ENCODE peak calls at places on chromosome 20, in six cellular contexts. One of them, this sample, is unnamed.

GRCh38 chr20:44028868-44029847 is 114.5 kb downstream of the TOX2 start:
- DNase-seq in pancreas: no peak
- DNase-seq in CD4-positive, alpha-beta memory T cell: no peak
- DNase-seq in A549: no peak
- DNase-seq in tibial nerve: no peak
- DNase-seq in psoas muscle: no peak
- DNase-seq in this sample: no peak

GRCh38 chr20:44287272-44288097 is 23.5 kb downstream of the FITM2 start:
- DNase-seq in psoas muscle: no peak
- DNase-seq in tibial nerve: no peak
- DNase-seq in pancreas: no peak
- DNase-seq in CD4-positive, alpha-beta memory T cell: no peak
- DNase-seq in A549: no peak
- DNase-seq in this sample: no peak

GRCh38 chr20:9500121-9500911 is 14.1 kb upstream of the LAMP5 start:
- DNase-seq in tibial nerve: no peak
- DNase-seq in CD4-positive, alpha-beta memory T cell: no peak
- DNase-seq in psoas muscle: no peak
- DNase-seq in A549: no peak
- DNase-seq in pancreas: no peak
- DNase-seq in this sample: no peak

GRCh38 chr20:48284837-48285236 is 499.6 kb upstream of the SULF2 start:
- DNase-seq in A549: no peak
- DNase-seq in CD4-positive, alpha-beta memory T cell: no peak
- DNase-seq in pancreas: no peak
- DNase-seq in tibial nerve: no peak
- DNase-seq in psoas muscle: no peak
- DNase-seq in this sample: no peak

GRCh38 chr20:56393133-56393472 is 658 bp downstream of the CSTF1 start:
- DNase-seq in CD4-positive, alpha-beta memory T cell: peak; percentile 58
- DNase-seq in tibial nerve: no peak
- DNase-seq in pancreas: no peak
- DNase-seq in A549: no peak
- DNase-seq in psoas muscle: no peak
- DNase-seq in this sample: no peak

GRCh38 chr20:15703171-15703911 is 869.9 kb downstream of the KIF16B start:
- DNase-seq in pancreas: no peak
- DNase-seq in psoas muscle: no peak
- DNase-seq in tibial nerve: no peak
- DNase-seq in A549: peak; percentile 36
- DNase-seq in CD4-positive, alpha-beta memory T cell: no peak
- DNase-seq in this sample: no peak

GRCh38 chr20:36093025-36093803 is 61.3 kb upstream of the EPB41L1 start:
- DNase-seq in pancreas: peak; percentile 69
- DNase-seq in CD4-positive, alpha-beta memory T cell: peak; percentile 52
- DNase-seq in psoas muscle: peak; percentile 65
- DNase-seq in A549: no peak
- DNase-seq in tibial nerve: no peak
- DNase-seq in this sample: peak; percentile 13

GRCh38 chr20:18645196-18645745 is 57.4 kb downstream of the DTD1 start:
- DNase-seq in A549: no peak
- DNase-seq in psoas muscle: no peak
- DNase-seq in pancreas: no peak
- DNase-seq in CD4-positive, alpha-beta memory T cell: no peak
- DNase-seq in tibial nerve: no peak
- DNase-seq in this sample: no peak

GRCh38 chr20:17524551-17524950 is 6.6 kb downstream of the BFSP1 start:
- DNase-seq in tibial nerve: no peak
- DNase-seq in psoas muscle: no peak
- DNase-seq in pancreas: no peak
- DNase-seq in A549: no peak
- DNase-seq in CD4-positive, alpha-beta memory T cell: no peak
- DNase-seq in this sample: no peak

GRCh38 chr20:59152559-59153354 is 10.9 kb upstream of the ZNF831 start:
- DNase-seq in psoas muscle: no peak
- DNase-seq in tibial nerve: no peak
- DNase-seq in CD4-positive, alpha-beta memory T cell: no peak
- DNase-seq in pancreas: no peak
- DNase-seq in A549: no peak
- DNase-seq in this sample: no peak

GRCh38 chr20:46550441-46550840 is at the start of gene OCSTAMP:
- DNase-seq in psoas muscle: no peak
- DNase-seq in CD4-positive, alpha-beta memory T cell: no peak
- DNase-seq in pancreas: no peak
- DNase-seq in A549: no peak
- DNase-seq in tibial nerve: no peak
- DNase-seq in this sample: no peak

GRCh38 chr20:46548688-46549087 is 1.8 kb downstream of the OCSTAMP start:
- DNase-seq in pancreas: no peak
- DNase-seq in A549: no peak
- DNase-seq in psoas muscle: no peak
- DNase-seq in tibial nerve: no peak
- DNase-seq in CD4-positive, alpha-beta memory T cell: no peak
- DNase-seq in this sample: no peak

GRCh38 chr20:46551508-46552280 is 1.2 kb upstream of the OCSTAMP start:
- DNase-seq in A549: no peak
- DNase-seq in pancreas: no peak
- DNase-seq in psoas muscle: no peak
- DNase-seq in CD4-positive, alpha-beta memory T cell: no peak
- DNase-seq in tibial nerve: no peak
- DNase-seq in this sample: no peak

GRCh38 chr20:46547995-46548394 is 2.5 kb downstream of the OCSTAMP start:
- DNase-seq in A549: no peak
- DNase-seq in psoas muscle: no peak
- DNase-seq in tibial nerve: no peak
- DNase-seq in CD4-positive, alpha-beta memory T cell: no peak
- DNase-seq in pancreas: no peak
- DNase-seq in this sample: no peak

DNA sequence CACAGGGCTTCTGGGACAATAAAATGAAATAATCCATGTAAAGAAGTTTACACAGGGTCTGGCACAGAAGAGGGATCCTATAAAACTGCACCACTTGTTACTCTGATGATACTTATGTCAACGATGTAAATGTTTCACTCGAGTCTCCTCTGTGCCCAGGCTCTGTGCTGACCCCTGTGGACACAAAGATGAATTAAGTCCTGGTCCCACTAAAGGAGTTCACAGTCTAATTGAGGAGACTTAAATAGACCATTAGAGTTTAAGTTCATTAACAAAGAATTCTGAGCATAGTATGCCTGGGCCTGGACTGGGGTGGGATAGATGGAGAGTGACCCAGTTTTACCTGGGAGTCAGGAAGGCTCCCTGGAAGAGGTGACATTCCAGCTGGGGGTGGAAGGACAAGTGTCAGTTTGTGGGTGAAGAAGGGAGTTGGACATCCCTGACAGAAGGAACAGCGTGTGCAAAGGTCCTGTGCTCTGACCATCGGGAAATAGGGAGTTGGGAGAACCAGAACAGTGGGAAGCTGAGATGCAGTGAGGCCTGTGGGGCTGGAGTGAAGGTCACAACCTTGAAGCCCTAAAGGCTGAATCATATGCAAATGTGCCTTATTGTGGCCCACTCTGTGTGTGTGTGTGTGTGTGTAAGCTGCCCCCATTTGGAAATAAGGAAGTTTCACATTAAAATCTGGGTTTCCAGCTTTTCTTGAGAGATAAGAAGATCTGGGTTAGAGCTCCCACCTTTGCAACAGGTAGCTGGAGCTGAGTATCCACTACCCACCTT is 1.1 kb downstream of the OCSTAMP start:
- DNase-seq in psoas muscle: no peak
- DNase-seq in A549: no peak
- DNase-seq in tibial nerve: no peak
- DNase-seq in pancreas: no peak
- DNase-seq in CD4-positive, alpha-beta memory T cell: no peak
- DNase-seq in this sample: no peak
- H3K9me3 ChIP-seq in psoas muscle: no peaks in the 10 kb centered on the region
- H3K9me3 ChIP-seq in A549: no peaks in the 10 kb centered on the region
- H3K9me3 ChIP-seq in tibial nerve: no peaks in the 10 kb centered on the region
- H3K9me3 ChIP-seq in pancreas: no peaks in the 10 kb centered on the region
- H3K9me3 ChIP-seq in CD4-positive, alpha-beta memory T cell: no peaks in the 10 kb centered on the region
- H3K9me3 ChIP-seq in this sample: no peaks in the 10 kb centered on the region

DNA sequence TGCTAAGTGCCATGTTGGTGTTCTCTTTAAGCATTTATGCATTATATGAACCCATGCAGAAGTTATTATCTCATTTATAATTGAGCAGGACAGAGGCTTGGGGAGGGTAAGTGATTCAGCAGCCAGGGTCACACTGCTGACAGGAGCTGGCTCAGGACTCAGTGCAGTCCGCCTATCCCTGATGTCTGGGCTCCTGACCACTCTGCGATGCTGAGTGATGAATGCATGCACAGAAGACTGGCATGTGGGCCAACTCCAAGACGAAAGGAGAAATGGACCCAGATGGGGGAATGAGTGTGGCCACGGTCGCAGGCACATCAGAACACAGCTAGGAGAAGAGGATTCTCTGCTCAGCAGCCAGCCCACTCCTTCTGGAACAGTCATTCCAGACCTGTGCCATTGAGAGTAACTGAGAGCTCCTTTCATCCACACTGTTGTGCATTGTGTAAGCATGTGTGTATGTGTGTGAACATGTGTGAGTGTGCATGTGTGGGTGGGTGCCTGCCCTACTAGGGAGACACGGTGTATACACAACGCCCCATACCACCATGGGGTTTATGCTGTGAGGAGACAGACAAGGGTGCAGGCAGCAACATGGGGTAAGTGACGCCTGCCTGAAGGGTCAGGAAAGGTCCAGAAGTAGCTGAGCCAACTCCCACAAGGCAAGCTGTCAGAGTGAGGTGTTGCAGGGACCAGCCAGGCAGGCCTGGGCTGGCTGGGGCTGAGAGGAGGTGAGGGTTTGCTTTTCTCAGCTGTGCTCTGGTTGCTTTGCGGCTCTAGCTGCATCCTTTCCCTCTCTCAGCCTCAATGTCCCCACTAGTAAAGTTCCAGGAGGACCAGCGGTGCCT is 97.8 kb upstream of the PMEPA1 start:
- DNase-seq in tibial nerve: no peak
- DNase-seq in CD4-positive, alpha-beta memory T cell: no peak
- DNase-seq in psoas muscle: no peak
- DNase-seq in pancreas: no peak
- DNase-seq in A549: no peak
- DNase-seq in this sample: no peak
- H3K9me3 ChIP-seq in tibial nerve: no peaks in the 10 kb centered on the region
- H3K9me3 ChIP-seq in CD4-positive, alpha-beta memory T cell: no peaks in the 10 kb centered on the region
- H3K9me3 ChIP-seq in psoas muscle: no peaks in the 10 kb centered on the region
- H3K9me3 ChIP-seq in pancreas: no peaks in the 10 kb centered on the region
- H3K9me3 ChIP-seq in A549: no peaks in the 10 kb centered on the region
- H3K9me3 ChIP-seq in this sample: no peaks in the 10 kb centered on the region

GRCh38 chr20:29325304-29325640 is 1932.2 kb upstream of the DEFB115 start:
- DNase-seq in psoas muscle: no peak
- DNase-seq in A549: no peak
- DNase-seq in pancreas: no peak
- DNase-seq in tibial nerve: no peak
- DNase-seq in CD4-positive, alpha-beta memory T cell: no peak
- DNase-seq in this sample: no peak

DNA sequence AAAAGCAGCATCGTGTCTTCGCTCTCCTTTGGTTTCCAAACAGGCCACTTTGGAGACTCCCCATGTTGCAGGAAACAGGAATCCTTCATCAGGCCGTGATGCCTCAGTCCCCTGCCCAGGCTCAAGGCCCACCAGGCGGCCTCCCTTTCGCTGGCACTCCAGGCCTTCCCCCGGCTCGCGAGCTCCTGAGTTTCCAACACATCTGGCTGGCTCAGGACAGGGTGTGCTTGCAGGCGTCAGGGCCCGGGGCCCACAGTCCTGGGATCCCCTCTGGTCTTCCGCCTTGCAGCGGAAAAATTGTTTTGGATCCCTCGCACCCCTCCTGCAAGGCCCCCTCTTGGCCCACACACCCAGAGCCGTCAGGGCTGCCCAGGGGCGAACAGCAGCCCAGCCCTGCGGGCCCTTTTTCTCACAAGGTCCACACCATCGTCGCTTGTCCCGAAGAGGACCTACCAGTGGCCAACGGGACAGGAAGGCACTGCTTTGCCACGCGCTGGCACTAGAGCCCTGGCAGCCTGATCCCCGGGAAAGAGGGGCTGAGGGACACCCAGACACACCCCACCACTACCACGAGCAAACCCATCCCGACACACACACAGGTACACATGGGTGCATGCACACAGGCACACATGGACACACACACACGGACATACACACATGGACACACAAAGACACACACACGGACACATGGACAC is 1930.9 kb upstream of the DEFB115 start:
- DNase-seq in CD4-positive, alpha-beta memory T cell: no peak
- DNase-seq in pancreas: no peak
- DNase-seq in psoas muscle: no peak
- DNase-seq in A549: no peak
- DNase-seq in tibial nerve: no peak
- DNase-seq in this sample: no peak
- H3K9me3 ChIP-seq in CD4-positive, alpha-beta memory T cell: peaks cover 4% of the 10 kb centered on the region
- H3K9me3 ChIP-seq in pancreas: no peaks in the 10 kb centered on the region
- H3K9me3 ChIP-seq in psoas muscle: no peaks in the 10 kb centered on the region
- H3K9me3 ChIP-seq in A549: no peaks in the 10 kb centered on the region
- H3K9me3 ChIP-seq in tibial nerve: no peaks in the 10 kb centered on the region
- H3K9me3 ChIP-seq in this sample: peaks cover 2% of the 10 kb centered on the region

DNA sequence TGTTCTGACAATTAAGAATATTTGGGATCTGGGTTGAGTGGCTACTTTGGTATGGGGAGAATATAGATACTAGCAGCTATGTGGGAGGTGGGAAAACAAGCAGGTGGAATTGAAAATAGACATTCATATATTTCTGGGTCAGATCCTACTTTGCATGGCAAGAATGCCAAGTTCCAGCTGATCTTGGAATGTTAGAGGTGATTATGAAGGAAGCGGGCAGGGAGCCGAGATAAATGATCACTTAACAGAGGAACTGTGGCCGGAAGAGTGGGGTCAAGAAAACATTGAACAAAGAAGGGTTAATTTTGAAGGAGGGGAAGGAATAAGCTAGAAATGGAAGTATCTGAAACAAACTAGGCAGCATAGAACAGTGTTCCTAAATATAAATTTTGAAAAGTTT is 15.4 kb downstream of the PLCB1 start:
- DNase-seq in pancreas: no peak
- DNase-seq in A549: no peak
- DNase-seq in CD4-positive, alpha-beta memory T cell: no peak
- DNase-seq in tibial nerve: no peak
- DNase-seq in psoas muscle: no peak
- DNase-seq in this sample: no peak
- H3K9me3 ChIP-seq in pancreas: no peaks in the 10 kb centered on the region
- H3K9me3 ChIP-seq in A549: no peaks in the 10 kb centered on the region
- H3K9me3 ChIP-seq in CD4-positive, alpha-beta memory T cell: no peaks in the 10 kb centered on the region
- H3K9me3 ChIP-seq in tibial nerve: no peaks in the 10 kb centered on the region
- H3K9me3 ChIP-seq in psoas muscle: no peaks in the 10 kb centered on the region
- H3K9me3 ChIP-seq in this sample: no peaks in the 10 kb centered on the region

GRCh38 chr20:61595216-61595615 is 343.2 kb downstream of the CDH4 start:
- DNase-seq in A549: no peak
- DNase-seq in pancreas: no peak
- DNase-seq in psoas muscle: no peak
- DNase-seq in CD4-positive, alpha-beta memory T cell: no peak
- DNase-seq in tibial nerve: no peak
- DNase-seq in this sample: no peak
- H3K9me3 ChIP-seq in A549: peaks cover 38% of the 10 kb centered on the region
- H3K9me3 ChIP-seq in pancreas: no peaks in the 10 kb centered on the region
- H3K9me3 ChIP-seq in psoas muscle: peaks cover 13% of the 10 kb centered on the region
- H3K9me3 ChIP-seq in CD4-positive, alpha-beta memory T cell: peaks cover 4% of the 10 kb centered on the region
- H3K9me3 ChIP-seq in tibial nerve: no peaks in the 10 kb centered on the region
- H3K9me3 ChIP-seq in this sample: no peaks in the 10 kb centered on the region

This sample was measured in T-helper 17 cell.